ENCODE peak calls at places on chromosome 11, in eight cellular contexts. One of them, this sample, is unnamed.

GRCh38 chr11:133530501-133530835 is 1.8 kb downstream of the OPCML start:
- DNase-seq in neural crest cell: no peak
- DNase-seq in endothelial cell: peak
- DNase-seq in ovary: no peak
- DNase-seq in fibroblast of mammary gland: no peak
- DNase-seq in IMR-90: no peak
- DNase-seq in HCT116: no peak
- DNase-seq in astrocyte of the spinal cord: no peak
- DNase-seq in this sample: no peak

GRCh38 chr11:102456381-102456780 is 3.8 kb upstream of the TMEM123 start:
- DNase-seq in IMR-90: peak
- DNase-seq in fibroblast of mammary gland: peak
- DNase-seq in HCT116: no peak
- DNase-seq in ovary: no peak
- DNase-seq in endothelial cell: no peak
- DNase-seq in astrocyte of the spinal cord: no peak
- DNase-seq in neural crest cell: no peak
- DNase-seq in this sample: no peak

GRCh38 chr11:128598096-128598495 is 10.7 kb upstream of the ETS1 start:
- DNase-seq in astrocyte of the spinal cord: no peak
- DNase-seq in neural crest cell: no peak
- DNase-seq in fibroblast of mammary gland: no peak
- DNase-seq in ovary: no peak
- DNase-seq in IMR-90: no peak
- DNase-seq in HCT116: no peak
- DNase-seq in endothelial cell: no peak
- DNase-seq in this sample: no peak

GRCh38 chr11:132519226-132519860 is 1013.0 kb downstream of the OPCML start:
- DNase-seq in neural crest cell: no peak
- DNase-seq in endothelial cell: no peak
- DNase-seq in fibroblast of mammary gland: no peak
- DNase-seq in HCT116: no peak
- DNase-seq in ovary: no peak
- DNase-seq in astrocyte of the spinal cord: no peak
- DNase-seq in IMR-90: peak
- DNase-seq in this sample: no peak

GRCh38 chr11:97739892-97740782 is 1280.6 kb upstream of the CNTN5 start:
- DNase-seq in fibroblast of mammary gland: peak
- DNase-seq in HCT116: no peak
- DNase-seq in IMR-90: peak
- DNase-seq in ovary: no peak
- DNase-seq in astrocyte of the spinal cord: peak
- DNase-seq in neural crest cell: no peak
- DNase-seq in endothelial cell: no peak
- DNase-seq in this sample: no peak

GRCh38 chr11:87301785-87302540 is 264.2 kb downstream of the TMEM135 start:
- DNase-seq in ovary: no peak
- DNase-seq in endothelial cell: no peak
- DNase-seq in astrocyte of the spinal cord: no peak
- DNase-seq in HCT116: no peak
- DNase-seq in IMR-90: peak
- DNase-seq in neural crest cell: no peak
- DNase-seq in fibroblast of mammary gland: peak
- DNase-seq in this sample: no peak

GRCh38 chr11:1230456-1231395 is 7.9 kb downstream of the MUC5B start:
- DNase-seq in neural crest cell: no peak
- DNase-seq in endothelial cell: no peak
- DNase-seq in IMR-90: no peak
- DNase-seq in fibroblast of mammary gland: no peak
- DNase-seq in ovary: peak
- DNase-seq in astrocyte of the spinal cord: no peak
- DNase-seq in HCT116: no peak
- DNase-seq in this sample: peak

GRCh38 chr11:70098936-70099335 is 20.8 kb downstream of the ANO1 start:
- DNase-seq in fibroblast of mammary gland: no peak
- DNase-seq in ovary: no peak
- DNase-seq in astrocyte of the spinal cord: no peak
- DNase-seq in neural crest cell: no peak
- DNase-seq in IMR-90: no peak
- DNase-seq in endothelial cell: no peak
- DNase-seq in HCT116: no peak
- DNase-seq in this sample: no peak

GRCh38 chr11:66216911-66217310 is 51.5 kb upstream of the RAB1B start:
- DNase-seq in endothelial cell: no peak
- DNase-seq in fibroblast of mammary gland: no peak
- DNase-seq in astrocyte of the spinal cord: no peak
- DNase-seq in HCT116: no peak
- DNase-seq in IMR-90: no peak
- DNase-seq in ovary: no peak
- DNase-seq in neural crest cell: no peak
- DNase-seq in this sample: no peak

GRCh38 chr11:126978911-126979310 is 21.7 kb downstream of the KIRREL3 start:
- DNase-seq in fibroblast of mammary gland: no peak
- DNase-seq in IMR-90: no peak
- DNase-seq in neural crest cell: no peak
- DNase-seq in endothelial cell: no peak
- DNase-seq in HCT116: no peak
- DNase-seq in ovary: no peak
- DNase-seq in astrocyte of the spinal cord: no peak
- DNase-seq in this sample: no peak

GRCh38 chr11:122633219-122633829 is 22.2 kb upstream of the UBASH3B start:
- DNase-seq in HCT116: no peak
- DNase-seq in astrocyte of the spinal cord: peak
- DNase-seq in IMR-90: peak
- DNase-seq in neural crest cell: no peak
- DNase-seq in endothelial cell: peak
- DNase-seq in fibroblast of mammary gland: peak
- DNase-seq in ovary: no peak
- DNase-seq in this sample: no peak

DNA sequence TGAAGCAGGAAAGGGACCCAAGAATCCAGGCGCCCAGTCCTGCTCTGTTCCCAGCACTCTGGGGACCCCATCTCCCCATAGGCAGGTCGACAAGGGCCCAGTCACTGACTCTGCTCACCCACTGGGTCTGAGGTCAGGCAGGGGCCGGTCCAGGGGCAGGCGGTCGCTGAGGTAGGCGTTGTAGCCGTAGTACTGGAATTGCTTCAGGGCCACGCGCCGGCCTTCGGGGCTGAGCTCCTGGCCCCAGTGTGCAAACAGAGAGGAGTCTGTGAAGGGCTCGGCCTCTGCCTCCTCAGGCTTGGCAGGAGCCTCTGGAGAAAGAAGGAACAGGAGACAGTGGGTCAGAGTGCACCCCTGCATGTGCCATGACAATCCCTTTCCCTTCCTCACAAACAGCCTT is 95.6 kb upstream of the CSNK2A3 start:
- DNase-seq in ovary: no peak
- DNase-seq in IMR-90: no peak
- DNase-seq in fibroblast of mammary gland: no peak
- DNase-seq in neural crest cell: no peak
- DNase-seq in HCT116: no peak
- DNase-seq in astrocyte of the spinal cord: no peak
- DNase-seq in endothelial cell: no peak
- DNase-seq in this sample: no peak
- TF ChIP-seq CTCF in ovary: no peak
- TF ChIP-seq CTCF in IMR-90: no peak
- TF ChIP-seq CTCF in fibroblast of mammary gland: no peak
- TF ChIP-seq CTCF in neural crest cell: no peak
- TF ChIP-seq CTCF in HCT116: no peak
- TF ChIP-seq CTCF in astrocyte of the spinal cord: no peak
- TF ChIP-seq CTCF in endothelial cell: no peak
- TF ChIP-seq CTCF in this sample: no peak

DNA sequence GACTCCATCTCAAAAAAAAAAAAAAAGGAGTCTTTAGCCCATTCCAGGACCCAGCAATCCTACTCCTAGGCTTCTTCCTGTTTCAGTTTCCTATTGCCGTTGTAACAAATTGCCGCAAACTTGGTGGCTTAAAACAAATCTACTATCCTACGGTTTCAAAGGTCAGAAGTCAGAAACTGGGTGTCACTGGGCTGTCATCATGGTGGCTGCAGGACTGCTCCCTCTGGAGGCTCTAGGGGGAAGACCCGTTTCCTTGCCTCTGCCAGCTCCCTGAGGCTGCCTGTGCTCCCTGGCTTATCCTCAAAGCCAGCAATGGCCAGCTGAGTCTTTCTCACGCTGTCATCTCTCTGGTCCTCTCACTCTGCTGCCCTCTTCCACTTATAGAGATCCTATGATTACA is 8.7 kb upstream of the DAGLA start:
- DNase-seq in neural crest cell: no peak
- DNase-seq in IMR-90: no peak
- DNase-seq in fibroblast of mammary gland: no peak
- DNase-seq in astrocyte of the spinal cord: no peak
- DNase-seq in HCT116: no peak
- DNase-seq in endothelial cell: peak
- DNase-seq in ovary: no peak
- DNase-seq in this sample: peak
- TF ChIP-seq CTCF in neural crest cell: peak
- TF ChIP-seq CTCF in IMR-90: peak
- TF ChIP-seq CTCF in fibroblast of mammary gland: peak
- TF ChIP-seq CTCF in astrocyte of the spinal cord: peak
- TF ChIP-seq CTCF in HCT116: peak
- TF ChIP-seq CTCF in endothelial cell: peak
- TF ChIP-seq CTCF in ovary: no peak
- TF ChIP-seq CTCF in this sample: peak

DNA sequence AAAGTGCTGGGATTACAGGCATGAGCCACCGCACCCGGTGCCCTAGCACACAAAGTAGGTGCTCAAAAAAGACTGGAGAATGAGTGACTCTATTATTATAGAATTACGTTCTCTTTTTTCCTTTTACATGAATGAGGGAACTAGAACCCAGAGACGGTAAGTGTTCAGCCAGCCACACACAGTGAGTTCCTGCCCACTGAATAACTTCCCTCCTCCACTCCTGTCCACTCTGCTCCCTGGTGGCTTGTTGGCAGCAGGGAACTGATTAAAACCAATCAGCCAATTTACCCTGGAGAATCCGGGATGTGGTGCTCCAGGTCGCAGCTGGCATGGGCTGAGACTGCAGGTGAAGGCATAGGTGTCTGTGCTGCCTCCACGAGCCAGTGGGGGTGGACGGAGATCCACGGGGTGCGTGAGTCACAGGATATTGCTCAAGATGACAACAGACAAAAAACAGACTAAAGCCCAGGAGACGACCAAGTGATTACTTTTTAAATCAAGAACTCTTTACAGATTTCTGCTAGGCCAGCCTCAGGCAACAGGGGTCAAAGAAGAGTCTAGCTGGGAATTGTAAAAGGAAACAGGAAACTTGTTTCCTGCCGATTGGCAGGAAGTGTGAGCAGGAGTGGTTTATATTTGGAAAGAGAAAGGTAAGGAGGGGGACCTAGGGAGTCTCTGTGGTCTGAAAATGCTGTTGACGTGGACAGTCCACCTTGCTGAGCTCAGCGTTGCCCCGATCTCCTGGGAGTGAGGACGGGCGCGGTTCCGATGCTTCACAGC is 95.2 kb upstream of the TP53I11 start:
- DNase-seq in fibroblast of mammary gland: peak
- DNase-seq in endothelial cell: peak
- DNase-seq in neural crest cell: no peak
- DNase-seq in IMR-90: peak
- DNase-seq in ovary: no peak
- DNase-seq in astrocyte of the spinal cord: peak
- DNase-seq in HCT116: peak
- DNase-seq in this sample: no peak
- TF ChIP-seq CTCF in fibroblast of mammary gland: no peak
- TF ChIP-seq CTCF in endothelial cell: no peak
- TF ChIP-seq CTCF in neural crest cell: no peak
- TF ChIP-seq CTCF in IMR-90: no peak
- TF ChIP-seq CTCF in ovary: no peak
- TF ChIP-seq CTCF in astrocyte of the spinal cord: no peak
- TF ChIP-seq CTCF in HCT116: no peak
- TF ChIP-seq CTCF in this sample: no peak

GRCh38 chr11:96158126-96158525 is 184.9 kb downstream of the MAML2 start:
- DNase-seq in ovary: no peak
- DNase-seq in HCT116: no peak
- DNase-seq in IMR-90: no peak
- DNase-seq in fibroblast of mammary gland: no peak
- DNase-seq in endothelial cell: no peak
- DNase-seq in neural crest cell: no peak
- DNase-seq in astrocyte of the spinal cord: no peak
- DNase-seq in this sample: no peak
- TF ChIP-seq CTCF in ovary: no peak
- TF ChIP-seq CTCF in HCT116: no peak
- TF ChIP-seq CTCF in IMR-90: no peak
- TF ChIP-seq CTCF in fibroblast of mammary gland: no peak
- TF ChIP-seq CTCF in endothelial cell: no peak
- TF ChIP-seq CTCF in neural crest cell: no peak
- TF ChIP-seq CTCF in astrocyte of the spinal cord: no peak
- TF ChIP-seq CTCF in this sample: no peak

GRCh38 chr11:114762437-114762836 is 84.1 kb downstream of the NXPE2 start:
- DNase-seq in endothelial cell: peak
- DNase-seq in HCT116: no peak
- DNase-seq in ovary: peak
- DNase-seq in fibroblast of mammary gland: peak
- DNase-seq in neural crest cell: peak
- DNase-seq in IMR-90: peak
- DNase-seq in astrocyte of the spinal cord: peak
- DNase-seq in this sample: no peak
- TF ChIP-seq CTCF in endothelial cell: peak
- TF ChIP-seq CTCF in HCT116: no peak
- TF ChIP-seq CTCF in ovary: no peak
- TF ChIP-seq CTCF in fibroblast of mammary gland: peak
- TF ChIP-seq CTCF in neural crest cell: peak
- TF ChIP-seq CTCF in IMR-90: peak
- TF ChIP-seq CTCF in astrocyte of the spinal cord: peak
- TF ChIP-seq CTCF in this sample: peak

This sample was measured in D721Med.